ENCODE peak calls at places on chromosome 12, in six cellular contexts. J is RWPE2, B is gastrocnemius medialis, X is ascending aorta, T is foreskin fibroblast, K is left lung. O is an unnamed sample.

GRCh38 chr12:42865282-42865681 is 275.7 kb upstream of the PRICKLE1 start:
- DNase-seq in J (no peak), B (no peak), X (no peak), T (no peak), K (no peak), O (no peak)

GRCh38 chr12:45878630-45879255 is 111.6 kb downstream of the SCAF11 start:
- DNase-seq in J (no peak), B (no peak), X (no peak), T (no peak), K (no peak), O (no peak)

GRCh38 chr12:6469092-6469491 is 1.4 kb downstream of the VAMP1 start:
- DNase-seq in J (no peak), B (peak; percentile 45), X (no peak), T (no peak), K (no peak), O (no peak)

GRCh38 chr12:15830538-15830937 is 41.4 kb upstream of the EPS8 start:
- DNase-seq in J (no peak), B (no peak), X (no peak), T (peak; percentile 49), K (no peak), O (no peak)

GRCh38 chr12:45705404-45705803 is 24.1 kb upstream of the ARID2 start:
- DNase-seq in J (no peak), B (no peak), X (no peak), T (no peak), K (no peak), O (no peak)

GRCh38 chr12:109752117-109753053 is 38.8 kb downstream of the FAM222A start:
- DNase-seq in J (peak; percentile 13), B (no peak), X (no peak), T (no peak), K (peak; percentile 15), O (no peak)

GRCh38 chr12:53985358-53985899 is 483 bp downstream of the HOXC10 start:
- DNase-seq in J (no peak), B (peak; percentile 58), X (no peak), T (peak; percentile 60), K (no peak), O (no peak)

GRCh38 chr12:50620050-50620974 is 115.5 kb downstream of the DIP2B start:
- DNase-seq in J (peak; percentile 75), B (no peak), X (no peak), T (peak; percentile 89), K (no peak), O (no peak)

GRCh38 chr12:113068312-113068935 is 11.9 kb downstream of the DTX1 start:
- DNase-seq in J (no peak), B (no peak), X (no peak), T (no peak), K (no peak), O (no peak)

GRCh38 chr12:42360747-42361403 is 34.9 kb downstream of the PPHLN1 start:
- DNase-seq in J (no peak), B (no peak), X (no peak), T (peak; percentile 7), K (no peak), O (no peak)

GRCh38 chr12:49783917-49784676 is 42.7 kb downstream of the TMBIM6 start:
- DNase-seq in J (no peak), B (no peak), X (no peak), T (peak; percentile 93), K (no peak), O (no peak)

GRCh38 chr12:98738002-98738401 is 92.9 kb downstream of the APAF1 start:
- DNase-seq in J (no peak), B (no peak), X (no peak), T (peak; percentile 31), K (no peak), O (no peak)

GRCh38 chr12:100185361-100185894 is 15.2 kb upstream of the ACTR6 start:
- DNase-seq in J (no peak), B (no peak), X (no peak), T (peak; percentile 28), K (no peak), O (no peak)

GRCh38 chr12:71958993-71959588 is 20.4 kb downstream of the TPH2 start:
- DNase-seq in J (no peak), B (no peak), X (no peak), T (peak; percentile 18), K (no peak), O (no peak)

GRCh38 chr12:79637093-79637492 is 53.7 kb downstream of the PAWR start:
- DNase-seq in J (no peak), B (no peak), X (no peak), T (no peak), K (no peak), O (no peak)

GRCh38 chr12:124805050-124805449 is 58.6 kb downstream of the SCARB1 start:
- DNase-seq in J (no peak), B (no peak), X (no peak), T (no peak), K (no peak), O (no peak)

GRCh38 chr12:12839003-12839395 is 25.9 kb downstream of the DDX47 start:
- DNase-seq in J (no peak), B (no peak), X (no peak), T (no peak), K (no peak), O (no peak)

GRCh38 chr12:84355561-84355960 is 557.0 kb downstream of the SLC6A15 start:
- DNase-seq in J (no peak), B (no peak), X (no peak), T (no peak), K (no peak), O (no peak)

GRCh38 chr12:120399531-120399930 is 30.6 kb upstream of the MSI1 start:
- DNase-seq in J (no peak), B (no peak), X (no peak), T (peak; percentile 79), K (no peak), O (no peak)

GRCh38 chr12:23222801-23223200 is 597.8 kb downstream of the ETNK1 start:
- DNase-seq in J (no peak), B (no peak), X (no peak), T (no peak), K (no peak), O (no peak)

GRCh38 chr12:105803292-105803691 is 335.5 kb downstream of the NUAK1 start:
- DNase-seq in J (no peak), B (no peak), X (no peak), T (no peak), K (no peak), O (no peak)

GRCh38 chr12:82120901-82121300 is 237.3 kb downstream of the CCDC59 start:
- DNase-seq in J (peak; percentile 15), B (no peak), X (no peak), T (no peak), K (no peak), O (no peak)

GRCh38 chr12:98399532-98399931 is 115.9 kb upstream of the TMPO start:
- DNase-seq in J (no peak), B (no peak), X (no peak), T (peak; percentile 58), K (peak; percentile 45), O (no peak)

GRCh38 chr12:76236640-76237039 is 111.6 kb downstream of the BBS10 start:
- DNase-seq in J (peak; percentile 70), B (no peak), X (no peak), T (peak; percentile 37), K (no peak), O (no peak)

GRCh38 chr12:4331221-4331620 is 10.2 kb downstream of the TIGAR start:
- DNase-seq in J (no peak), B (no peak), X (no peak), T (no peak), K (no peak), O (no peak)

GRCh38 chr12:106416273-106416672 is 58.7 kb downstream of the POLR3B start:
- DNase-seq in J (no peak), B (no peak), X (no peak), T (peak; percentile 50), K (no peak), O (peak; percentile 72)

GRCh38 chr12:52180971-52181628 is 10.7 kb downstream of the KRT80 start:
- DNase-seq in J (no peak), B (no peak), X (no peak), T (no peak), K (no peak), O (no peak)

GRCh38 chr12:121789233-121789781 is 4.2 kb downstream of the RHOF start:
- DNase-seq in J (no peak), B (no peak), X (no peak), T (no peak), K (no peak), O (no peak)
- H3K4me3 ChIP-seq in J (no peak overlapping the region), B (no peak overlapping the region), X (no peak overlapping the region), T (no peak overlapping the region), K (no peak overlapping the region), O (no peak overlapping the region)

GRCh38 chr12:77540097-77540496 is 290.6 kb upstream of the NAV3 start:
- DNase-seq in J (no peak), B (no peak), X (no peak), T (no peak), K (no peak), O (no peak)
- TF ChIP-seq CTCF in J (no peak), B (no peak), X (no peak), T (no peak), K (no peak), O (peak; percentile 6)

DNA sequence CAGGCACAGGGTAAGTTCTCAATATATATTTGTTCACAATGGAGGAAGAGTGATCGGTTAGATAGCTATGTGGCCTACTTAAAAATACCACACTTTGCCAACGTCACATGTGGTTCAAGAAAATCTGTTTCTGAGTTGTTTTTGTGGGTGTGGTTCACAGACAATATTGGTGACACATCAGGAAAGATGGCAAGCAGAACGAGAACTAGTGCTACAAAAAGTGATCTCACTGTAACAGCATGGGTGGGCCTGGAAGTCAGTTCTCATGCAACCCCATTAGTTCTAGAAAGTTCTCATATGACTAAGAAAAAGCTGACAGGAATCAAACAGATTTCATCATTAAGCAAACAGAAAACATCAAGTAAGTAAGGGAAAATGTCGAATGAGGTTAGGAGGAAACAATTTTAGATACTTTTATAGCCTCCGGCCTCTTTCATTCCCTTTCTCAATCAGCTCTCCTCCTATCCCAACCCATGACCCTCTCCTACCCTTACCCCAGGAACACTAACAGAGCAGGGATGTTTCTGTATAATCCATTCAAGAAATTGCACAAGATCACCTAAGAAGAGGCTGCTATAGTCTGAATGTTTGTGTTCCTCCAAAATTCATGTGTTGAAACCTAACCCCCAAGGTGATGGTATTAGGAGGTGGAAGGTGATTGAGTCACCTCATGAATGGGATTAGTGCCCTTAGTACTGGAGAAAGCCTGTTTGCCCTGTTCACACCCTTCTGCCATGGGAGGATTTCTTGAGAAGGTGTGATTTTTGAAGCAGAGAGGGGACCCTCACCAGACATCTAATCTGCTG is 15.5 kb upstream of the NTN4 start:
- DNase-seq in J (peak; percentile 87), B (peak; percentile 41), X (no peak), T (peak; percentile 99), K (no peak), O (peak; percentile 99)
- H3K4me3 ChIP-seq in J (no peak overlapping the region), B (no peak overlapping the region), X (no peak overlapping the region), T (no peak overlapping the region), K (no peak overlapping the region), O (no peak overlapping the region)

GRCh38 chr12:21695896-21696295 is 38.3 kb upstream of the LDHB start:
- DNase-seq in J (no peak), B (no peak), X (no peak), T (no peak), K (no peak), O (no peak)

GRCh38 chr12:21694660-21695059 is 37.0 kb upstream of the LDHB start:
- DNase-seq in J (no peak), B (no peak), X (no peak), T (no peak), K (no peak), O (no peak)

GRCh38 chr12:21699851-21700250 is 42.2 kb upstream of the LDHB start:
- DNase-seq in J (no peak), B (no peak), X (no peak), T (no peak), K (no peak), O (no peak)

GRCh38 chr12:21696603-21697002 is 39.0 kb upstream of the LDHB start:
- DNase-seq in J (no peak), B (no peak), X (no peak), T (no peak), K (no peak), O (no peak)

GRCh38 chr12:21697829-21698630 is 40.4 kb upstream of the LDHB start:
- DNase-seq in J (no peak), B (no peak), X (no peak), T (peak; percentile 59), K (no peak), O (no peak)
- TF ChIP-seq CTCF in J (peak; percentile 58), B (peak; percentile 64), X (peak; percentile 68), T (peak; percentile 27), K (peak; percentile 57), O (peak; percentile 53)